ENCODE peak calls at places on chromosomes 3 and 15, in eight cellular contexts. One of them, this sample, is unnamed. For H3K36me3, the result is how much of the 10 kb centered on the place peaks cover.

GRCh38 chr3:33008282-33008681 is 56.8 kb downstream of the CCR4 start:
- DNase-seq in psoas muscle: no peak
- DNase-seq in SJSA1: no peak
- DNase-seq in tibial nerve: no peak
- DNase-seq in transverse colon: no peak
- DNase-seq in Peyer's patch: no peak
- DNase-seq in cardiac muscle cell: no peak
- DNase-seq in endodermal cell: no peak
- DNase-seq in this sample: no peak

GRCh38 chr3:193620650-193621049 is 27.6 kb downstream of the OPA1 start:
- DNase-seq in tibial nerve: no peak
- DNase-seq in cardiac muscle cell: peak
- DNase-seq in endodermal cell: no peak
- DNase-seq in Peyer's patch: no peak
- DNase-seq in psoas muscle: no peak
- DNase-seq in SJSA1: no peak
- DNase-seq in transverse colon: no peak
- DNase-seq in this sample: no peak

GRCh38 chr3:176430244-176430893 is 766.9 kb downstream of the TBL1XR1 start:
- DNase-seq in tibial nerve: no peak
- DNase-seq in psoas muscle: no peak
- DNase-seq in transverse colon: no peak
- DNase-seq in endodermal cell: no peak
- DNase-seq in SJSA1: no peak
- DNase-seq in Peyer's patch: no peak
- DNase-seq in cardiac muscle cell: peak
- DNase-seq in this sample: no peak

GRCh38 chr3:55183259-55183658 is 255.4 kb upstream of the LRTM1 start:
- DNase-seq in endodermal cell: no peak
- DNase-seq in SJSA1: no peak
- DNase-seq in tibial nerve: no peak
- DNase-seq in psoas muscle: no peak
- DNase-seq in Peyer's patch: no peak
- DNase-seq in transverse colon: no peak
- DNase-seq in cardiac muscle cell: no peak
- DNase-seq in this sample: no peak

GRCh38 chr3:143676021-143676420 is 172.2 kb downstream of the SLC9A9 start:
- DNase-seq in SJSA1: no peak
- DNase-seq in Peyer's patch: no peak
- DNase-seq in tibial nerve: no peak
- DNase-seq in transverse colon: no peak
- DNase-seq in cardiac muscle cell: no peak
- DNase-seq in endodermal cell: no peak
- DNase-seq in psoas muscle: no peak
- DNase-seq in this sample: no peak

GRCh38 chr3:34132069-34132677 is 333.7 kb downstream of the PDCD6IP start:
- DNase-seq in cardiac muscle cell: peak
- DNase-seq in SJSA1: no peak
- DNase-seq in endodermal cell: no peak
- DNase-seq in psoas muscle: no peak
- DNase-seq in tibial nerve: no peak
- DNase-seq in transverse colon: no peak
- DNase-seq in Peyer's patch: no peak
- DNase-seq in this sample: no peak

GRCh38 chr3:147939425-147940196 is 530.4 kb downstream of the ZIC1 start:
- DNase-seq in Peyer's patch: no peak
- DNase-seq in tibial nerve: no peak
- DNase-seq in transverse colon: no peak
- DNase-seq in psoas muscle: no peak
- DNase-seq in endodermal cell: no peak
- DNase-seq in cardiac muscle cell: no peak
- DNase-seq in SJSA1: no peak
- DNase-seq in this sample: no peak

GRCh38 chr3:60756231-60756630 is 495.0 kb downstream of the FHIT start:
- DNase-seq in SJSA1: no peak
- DNase-seq in endodermal cell: no peak
- DNase-seq in psoas muscle: no peak
- DNase-seq in transverse colon: no peak
- DNase-seq in tibial nerve: no peak
- DNase-seq in Peyer's patch: no peak
- DNase-seq in cardiac muscle cell: no peak
- DNase-seq in this sample: no peak

GRCh38 chr3:162597221-162597620 is 1100.6 kb downstream of the OTOL1 start:
- DNase-seq in transverse colon: no peak
- DNase-seq in tibial nerve: no peak
- DNase-seq in SJSA1: no peak
- DNase-seq in endodermal cell: no peak
- DNase-seq in cardiac muscle cell: no peak
- DNase-seq in Peyer's patch: no peak
- DNase-seq in psoas muscle: no peak
- DNase-seq in this sample: no peak

GRCh38 chr3:96750094-96750767 is 64.2 kb upstream of the EPHA6 start:
- DNase-seq in Peyer's patch: no peak
- DNase-seq in cardiac muscle cell: no peak
- DNase-seq in SJSA1: no peak
- DNase-seq in tibial nerve: no peak
- DNase-seq in psoas muscle: no peak
- DNase-seq in endodermal cell: no peak
- DNase-seq in transverse colon: no peak
- DNase-seq in this sample: peak

GRCh38 chr3:30984855-30985793 is 90.7 kb upstream of the GADL1 start:
- DNase-seq in tibial nerve: no peak
- DNase-seq in transverse colon: no peak
- DNase-seq in Peyer's patch: no peak
- DNase-seq in cardiac muscle cell: peak
- DNase-seq in endodermal cell: no peak
- DNase-seq in SJSA1: no peak
- DNase-seq in psoas muscle: no peak
- DNase-seq in this sample: no peak

GRCh38 chr15:63948971-63949370 is 97.3 kb downstream of the DAPK2 start:
- DNase-seq in Peyer's patch: no peak
- DNase-seq in psoas muscle: no peak
- DNase-seq in tibial nerve: no peak
- DNase-seq in SJSA1: no peak
- DNase-seq in transverse colon: no peak
- DNase-seq in cardiac muscle cell: no peak
- DNase-seq in endodermal cell: peak
- DNase-seq in this sample: no peak

GRCh38 chr3:175287361-175287963 is 428.3 kb downstream of the NAALADL2 start:
- DNase-seq in endodermal cell: no peak
- DNase-seq in transverse colon: no peak
- DNase-seq in Peyer's patch: no peak
- DNase-seq in cardiac muscle cell: no peak
- DNase-seq in SJSA1: no peak
- DNase-seq in tibial nerve: no peak
- DNase-seq in psoas muscle: no peak
- DNase-seq in this sample: no peak

GRCh38 chr15:79218588-79219200 is 63.8 kb upstream of the ANKRD34C start:
- DNase-seq in SJSA1: no peak
- DNase-seq in transverse colon: no peak
- DNase-seq in cardiac muscle cell: peak
- DNase-seq in psoas muscle: no peak
- DNase-seq in Peyer's patch: no peak
- DNase-seq in tibial nerve: no peak
- DNase-seq in endodermal cell: no peak
- DNase-seq in this sample: no peak

GRCh38 chr3:57803647-57804081 is 47.6 kb downstream of the SLMAP start:
- DNase-seq in cardiac muscle cell: peak
- DNase-seq in transverse colon: peak
- DNase-seq in SJSA1: peak
- DNase-seq in Peyer's patch: no peak
- DNase-seq in tibial nerve: no peak
- DNase-seq in psoas muscle: no peak
- DNase-seq in endodermal cell: peak
- DNase-seq in this sample: no peak

GRCh38 chr3:13543251-13543650 is 5.7 kb upstream of the FBLN2 start:
- DNase-seq in SJSA1: peak
- DNase-seq in Peyer's patch: peak
- DNase-seq in cardiac muscle cell: peak
- DNase-seq in psoas muscle: peak
- DNase-seq in transverse colon: peak
- DNase-seq in endodermal cell: peak
- DNase-seq in tibial nerve: peak
- DNase-seq in this sample: no peak

GRCh38 chr15:89184367-89184766 is 37.0 kb downstream of the RLBP1 start:
- DNase-seq in psoas muscle: no peak
- DNase-seq in endodermal cell: no peak
- DNase-seq in cardiac muscle cell: peak
- DNase-seq in tibial nerve: no peak
- DNase-seq in Peyer's patch: peak
- DNase-seq in transverse colon: no peak
- DNase-seq in SJSA1: no peak
- DNase-seq in this sample: peak

GRCh38 chr15:71114066-71114680 is 1.1 kb upstream of the THSD4 start:
- DNase-seq in psoas muscle: no peak
- DNase-seq in SJSA1: no peak
- DNase-seq in endodermal cell: peak
- DNase-seq in Peyer's patch: no peak
- DNase-seq in tibial nerve: no peak
- DNase-seq in cardiac muscle cell: no peak
- DNase-seq in transverse colon: no peak
- DNase-seq in this sample: peak

GRCh38 chr3:73804204-73804603 is 179.5 kb upstream of the PDZRN3 start:
- DNase-seq in Peyer's patch: no peak
- DNase-seq in tibial nerve: no peak
- DNase-seq in cardiac muscle cell: no peak
- DNase-seq in SJSA1: no peak
- DNase-seq in psoas muscle: no peak
- DNase-seq in endodermal cell: no peak
- DNase-seq in transverse colon: no peak
- DNase-seq in this sample: no peak

GRCh38 chr15:53693729-53694533 is 65.5 kb downstream of the WDR72 start:
- DNase-seq in tibial nerve: no peak
- DNase-seq in transverse colon: peak
- DNase-seq in Peyer's patch: no peak
- DNase-seq in psoas muscle: no peak
- DNase-seq in endodermal cell: no peak
- DNase-seq in SJSA1: no peak
- DNase-seq in cardiac muscle cell: no peak
- DNase-seq in this sample: peak

GRCh38 chr3:193563999-193564398 is 9.3 kb upstream of the ATP13A4 start:
- DNase-seq in Peyer's patch: peak
- DNase-seq in endodermal cell: peak
- DNase-seq in transverse colon: peak
- DNase-seq in tibial nerve: no peak
- DNase-seq in cardiac muscle cell: peak
- DNase-seq in SJSA1: no peak
- DNase-seq in psoas muscle: no peak
- DNase-seq in this sample: no peak

GRCh38 chr3:1092061-1092460 is 763 bp upstream of the CNTN6 start:
- DNase-seq in endodermal cell: no peak
- DNase-seq in tibial nerve: no peak
- DNase-seq in cardiac muscle cell: no peak
- DNase-seq in SJSA1: no peak
- DNase-seq in Peyer's patch: no peak
- DNase-seq in psoas muscle: no peak
- DNase-seq in transverse colon: no peak
- DNase-seq in this sample: no peak

GRCh38 chr3:124745092-124745491 is 14.8 kb downstream of the UMPS start:
- DNase-seq in Peyer's patch: no peak
- DNase-seq in tibial nerve: no peak
- DNase-seq in psoas muscle: no peak
- DNase-seq in cardiac muscle cell: no peak
- DNase-seq in endodermal cell: no peak
- DNase-seq in SJSA1: no peak
- DNase-seq in transverse colon: no peak
- DNase-seq in this sample: no peak
- H3K36me3 ChIP-seq in Peyer's patch: under half
- H3K36me3 ChIP-seq in tibial nerve: under half
- H3K36me3 ChIP-seq in psoas muscle: under half
- H3K36me3 ChIP-seq in cardiac muscle cell: under half
- H3K36me3 ChIP-seq in endodermal cell: half or more
- H3K36me3 ChIP-seq in SJSA1: half or more
- H3K36me3 ChIP-seq in transverse colon: under half
- H3K36me3 ChIP-seq in this sample: under half

GRCh38 chr3:29426302-29427226 is 145.7 kb downstream of the RBMS3 start:
- DNase-seq in tibial nerve: no peak
- DNase-seq in endodermal cell: no peak
- DNase-seq in psoas muscle: no peak
- DNase-seq in SJSA1: no peak
- DNase-seq in cardiac muscle cell: no peak
- DNase-seq in transverse colon: no peak
- DNase-seq in Peyer's patch: no peak
- DNase-seq in this sample: no peak
- H3K36me3 ChIP-seq in tibial nerve: under half
- H3K36me3 ChIP-seq in endodermal cell: under half
- H3K36me3 ChIP-seq in psoas muscle: under half
- H3K36me3 ChIP-seq in SJSA1: under half
- H3K36me3 ChIP-seq in cardiac muscle cell: under half
- H3K36me3 ChIP-seq in transverse colon: under half
- H3K36me3 ChIP-seq in Peyer's patch: under half
- H3K36me3 ChIP-seq in this sample: under half

DNA sequence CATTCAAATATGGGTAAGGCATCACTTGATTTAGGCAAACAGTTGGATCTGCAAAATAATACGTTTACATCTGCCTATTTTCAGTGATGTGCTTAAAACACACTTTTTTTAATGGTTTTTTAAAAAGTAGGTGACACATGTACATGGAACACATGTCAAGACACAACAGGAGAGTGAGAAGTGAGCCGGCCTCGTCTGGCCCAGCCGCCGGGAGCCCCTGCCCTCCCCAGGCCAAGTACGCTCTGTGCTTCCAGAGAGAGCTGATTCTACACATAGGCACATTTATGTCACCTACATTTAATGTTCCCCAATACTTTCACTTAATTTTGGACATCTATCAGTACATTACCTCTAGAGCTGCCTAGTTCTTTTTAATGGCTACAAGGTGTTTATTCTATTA is 3.8 kb downstream of the TM2D3 start:
- DNase-seq in psoas muscle: no peak
- DNase-seq in endodermal cell: no peak
- DNase-seq in Peyer's patch: no peak
- DNase-seq in SJSA1: no peak
- DNase-seq in cardiac muscle cell: no peak
- DNase-seq in tibial nerve: no peak
- DNase-seq in transverse colon: no peak
- DNase-seq in this sample: no peak
- H3K36me3 ChIP-seq in psoas muscle: under half
- H3K36me3 ChIP-seq in endodermal cell: half or more
- H3K36me3 ChIP-seq in Peyer's patch: under half
- H3K36me3 ChIP-seq in SJSA1: half or more
- H3K36me3 ChIP-seq in cardiac muscle cell: under half
- H3K36me3 ChIP-seq in tibial nerve: under half
- H3K36me3 ChIP-seq in transverse colon: under half
- H3K36me3 ChIP-seq in this sample: half or more

GRCh38 chr3:49724586-49724985 is 835 bp upstream of the GMPPB start:
- DNase-seq in cardiac muscle cell: no peak
- DNase-seq in Peyer's patch: peak
- DNase-seq in tibial nerve: no peak
- DNase-seq in transverse colon: peak
- DNase-seq in endodermal cell: peak
- DNase-seq in SJSA1: no peak
- DNase-seq in psoas muscle: peak
- DNase-seq in this sample: peak
- H3K36me3 ChIP-seq in cardiac muscle cell: under half
- H3K36me3 ChIP-seq in Peyer's patch: under half
- H3K36me3 ChIP-seq in tibial nerve: under half
- H3K36me3 ChIP-seq in transverse colon: under half
- H3K36me3 ChIP-seq in endodermal cell: half or more
- H3K36me3 ChIP-seq in SJSA1: half or more
- H3K36me3 ChIP-seq in psoas muscle: under half
- H3K36me3 ChIP-seq in this sample: under half

This sample was measured in upper lobe of left lung.